ENCODE peak calls at places on chromosomes 3 and 15, in six cellular contexts. One of them, this sample, is unnamed.

GRCh38 chr3:114127517-114127916 is 51.3 kb downstream of the DRD3 start:
- DNase-seq in natural killer cell: no peak
- DNase-seq in esophagus squamous epithelium: no peak
- DNase-seq in heart right ventricle: no peak
- DNase-seq in AG10803: no peak
- DNase-seq in GM10248: no peak
- DNase-seq in this sample: no peak

GRCh38 chr3:11088066-11088465 is 66.2 kb upstream of the HRH1 start:
- DNase-seq in natural killer cell: no peak
- DNase-seq in esophagus squamous epithelium: no peak
- DNase-seq in heart right ventricle: no peak
- DNase-seq in AG10803: no peak
- DNase-seq in GM10248: no peak
- DNase-seq in this sample: no peak

GRCh38 chr15:76185716-76186115 is 125.6 kb downstream of the ETFA start:
- DNase-seq in natural killer cell: no peak
- DNase-seq in esophagus squamous epithelium: no peak
- DNase-seq in heart right ventricle: no peak
- DNase-seq in AG10803: peak; percentile 74
- DNase-seq in GM10248: peak; percentile 60
- DNase-seq in this sample: peak; percentile 89

GRCh38 chr3:184565421-184566211 is 4.0 kb downstream of the EPHB3 start:
- DNase-seq in natural killer cell: no peak
- DNase-seq in esophagus squamous epithelium: no peak
- DNase-seq in heart right ventricle: no peak
- DNase-seq in AG10803: peak; percentile 92
- DNase-seq in GM10248: no peak
- DNase-seq in this sample: peak; percentile 70

GRCh38 chr15:60683156-60683555 is 204.2 kb upstream of the ICE2 start:
- DNase-seq in natural killer cell: no peak
- DNase-seq in esophagus squamous epithelium: no peak
- DNase-seq in heart right ventricle: no peak
- DNase-seq in AG10803: peak; percentile 48
- DNase-seq in GM10248: no peak
- DNase-seq in this sample: no peak

GRCh38 chr15:92097473-92098178 is 244.1 kb downstream of the SLCO3A1 start:
- DNase-seq in natural killer cell: peak; percentile 28
- DNase-seq in esophagus squamous epithelium: no peak
- DNase-seq in heart right ventricle: peak; percentile 21
- DNase-seq in AG10803: peak; percentile 58
- DNase-seq in GM10248: peak; percentile 70
- DNase-seq in this sample: peak; percentile 61

GRCh38 chr15:34436956-34437442 is 609 bp downstream of the GOLGA8A start:
- DNase-seq in natural killer cell: peak; percentile 44
- DNase-seq in esophagus squamous epithelium: no peak
- DNase-seq in heart right ventricle: peak; percentile 19
- DNase-seq in AG10803: peak; percentile 42
- DNase-seq in GM10248: peak; percentile 67
- DNase-seq in this sample: peak; percentile 35

GRCh38 chr3:124266517-124266916 is 274.6 kb upstream of the ROPN1 start:
- DNase-seq in natural killer cell: no peak
- DNase-seq in esophagus squamous epithelium: no peak
- DNase-seq in heart right ventricle: no peak
- DNase-seq in AG10803: no peak
- DNase-seq in GM10248: no peak
- DNase-seq in this sample: peak; percentile 60

GRCh38 chr15:98537516-98538060 is 110.8 kb upstream of the IGF1R start:
- DNase-seq in natural killer cell: no peak
- DNase-seq in esophagus squamous epithelium: no peak
- DNase-seq in heart right ventricle: no peak
- DNase-seq in AG10803: no peak
- DNase-seq in GM10248: no peak
- DNase-seq in this sample: peak; percentile 23

GRCh38 chr3:183265713-183266417 is 12.8 kb downstream of the B3GNT5 start:
- DNase-seq in natural killer cell: no peak
- DNase-seq in esophagus squamous epithelium: no peak
- DNase-seq in heart right ventricle: no peak
- DNase-seq in AG10803: peak; percentile 44
- DNase-seq in GM10248: no peak
- DNase-seq in this sample: peak; percentile 96

GRCh38 chr3:38354588-38355344 is 8.2 kb downstream of the XYLB start:
- DNase-seq in natural killer cell: no peak
- DNase-seq in esophagus squamous epithelium: no peak
- DNase-seq in heart right ventricle: no peak
- DNase-seq in AG10803: peak; percentile 62
- DNase-seq in GM10248: no peak
- DNase-seq in this sample: peak; percentile 92

GRCh38 chr3:184377882-184378445 is at the start of gene THPO:
- DNase-seq in natural killer cell: no peak
- DNase-seq in esophagus squamous epithelium: no peak
- DNase-seq in heart right ventricle: no peak
- DNase-seq in AG10803: no peak
- DNase-seq in GM10248: no peak
- DNase-seq in this sample: no peak

GRCh38 chr3:52333869-52334557 is 17.9 kb downstream of the DNAH1 start:
- DNase-seq in natural killer cell: no peak
- DNase-seq in esophagus squamous epithelium: no peak
- DNase-seq in heart right ventricle: no peak
- DNase-seq in AG10803: no peak
- DNase-seq in GM10248: no peak
- DNase-seq in this sample: no peak

GRCh38 chr3:167740961-167741587 is 5.6 kb downstream of the SERPINI1 start:
- DNase-seq in natural killer cell: no peak
- DNase-seq in esophagus squamous epithelium: no peak
- DNase-seq in heart right ventricle: no peak
- DNase-seq in AG10803: peak; percentile 18
- DNase-seq in GM10248: peak; percentile 40
- DNase-seq in this sample: peak; percentile 45

GRCh38 chr15:63040509-63040908 is 2.0 kb upstream of the TPM1 start:
- DNase-seq in natural killer cell: no peak
- DNase-seq in esophagus squamous epithelium: no peak
- DNase-seq in heart right ventricle: no peak
- DNase-seq in AG10803: no peak
- DNase-seq in GM10248: no peak
- DNase-seq in this sample: no peak

GRCh38 chr3:104546301-104546700 is 820.4 kb upstream of the ALCAM start:
- DNase-seq in natural killer cell: no peak
- DNase-seq in esophagus squamous epithelium: no peak
- DNase-seq in heart right ventricle: no peak
- DNase-seq in AG10803: no peak
- DNase-seq in GM10248: no peak
- DNase-seq in this sample: peak; percentile 31

GRCh38 chr3:35639251-35640185 is at the start of gene ARPP21:
- DNase-seq in natural killer cell: no peak
- DNase-seq in esophagus squamous epithelium: no peak
- DNase-seq in heart right ventricle: no peak
- DNase-seq in AG10803: no peak
- DNase-seq in GM10248: peak; percentile 24
- DNase-seq in this sample: no peak

GRCh38 chr3:162224736-162225135 is 728.1 kb downstream of the OTOL1 start:
- DNase-seq in natural killer cell: no peak
- DNase-seq in esophagus squamous epithelium: no peak
- DNase-seq in heart right ventricle: no peak
- DNase-seq in AG10803: no peak
- DNase-seq in GM10248: no peak
- DNase-seq in this sample: peak; percentile 53

GRCh38 chr3:189921770-189922169 is 198.9 kb downstream of the P3H2 start:
- DNase-seq in natural killer cell: no peak
- DNase-seq in esophagus squamous epithelium: no peak
- DNase-seq in heart right ventricle: no peak
- DNase-seq in AG10803: no peak
- DNase-seq in GM10248: no peak
- DNase-seq in this sample: no peak

GRCh38 chr3:141345951-141346817 is 22.1 kb upstream of the ZBTB38 start:
- DNase-seq in natural killer cell: no peak
- DNase-seq in esophagus squamous epithelium: no peak
- DNase-seq in heart right ventricle: no peak
- DNase-seq in AG10803: no peak
- DNase-seq in GM10248: no peak
- DNase-seq in this sample: no peak

GRCh38 chr3:43995078-43995928 is 246.4 kb upstream of the TOPAZ1 start:
- DNase-seq in natural killer cell: no peak
- DNase-seq in esophagus squamous epithelium: no peak
- DNase-seq in heart right ventricle: no peak
- DNase-seq in AG10803: peak; percentile 43
- DNase-seq in GM10248: peak; percentile 48
- DNase-seq in this sample: peak; percentile 44

GRCh38 chr15:59311245-59311644 is 61.4 kb downstream of the MYO1E start:
- DNase-seq in natural killer cell: no peak
- DNase-seq in esophagus squamous epithelium: no peak
- DNase-seq in heart right ventricle: no peak
- DNase-seq in AG10803: no peak
- DNase-seq in GM10248: no peak
- DNase-seq in this sample: no peak

GRCh38 chr3:190545260-190545659 is 31.4 kb downstream of the IL1RAP start:
- DNase-seq in natural killer cell: no peak
- DNase-seq in esophagus squamous epithelium: no peak
- DNase-seq in heart right ventricle: no peak
- DNase-seq in AG10803: no peak
- DNase-seq in GM10248: no peak
- DNase-seq in this sample: no peak

GRCh38 chr3:111924283-111924682 is 54.5 kb upstream of the ABHD10 start:
- DNase-seq in natural killer cell: no peak
- DNase-seq in esophagus squamous epithelium: no peak
- DNase-seq in heart right ventricle: peak; percentile 76
- DNase-seq in AG10803: no peak
- DNase-seq in GM10248: no peak
- DNase-seq in this sample: peak; percentile 75

GRCh38 chr3:70606018-70606417 is 293.6 kb upstream of the MDFIC2 start:
- DNase-seq in natural killer cell: no peak
- DNase-seq in esophagus squamous epithelium: no peak
- DNase-seq in heart right ventricle: no peak
- DNase-seq in AG10803: no peak
- DNase-seq in GM10248: no peak
- DNase-seq in this sample: no peak

GRCh38 chr15:90529369-90530249 is at the start of gene CRTC3:
- DNase-seq in natural killer cell: peak; percentile 57
- DNase-seq in esophagus squamous epithelium: no peak
- DNase-seq in heart right ventricle: peak; percentile 34
- DNase-seq in AG10803: peak; percentile 56
- DNase-seq in GM10248: peak; percentile 89
- DNase-seq in this sample: peak; percentile 45
- TF ChIP-seq CTCF in natural killer cell: no peak
- TF ChIP-seq CTCF in esophagus squamous epithelium: no peak
- TF ChIP-seq CTCF in heart right ventricle: no peak
- TF ChIP-seq CTCF in AG10803: peak; percentile 7
- TF ChIP-seq CTCF in GM10248: no peak
- TF ChIP-seq CTCF in this sample: no peak

GRCh38 chr3:107272885-107273284 is 104.4 kb upstream of the CCDC54 start:
- DNase-seq in natural killer cell: no peak
- DNase-seq in esophagus squamous epithelium: no peak
- DNase-seq in heart right ventricle: no peak
- DNase-seq in AG10803: no peak
- DNase-seq in GM10248: no peak
- DNase-seq in this sample: no peak

GRCh38 chr3:107268461-107268860 is 108.8 kb upstream of the CCDC54 start:
- DNase-seq in natural killer cell: no peak
- DNase-seq in esophagus squamous epithelium: no peak
- DNase-seq in heart right ventricle: no peak
- DNase-seq in AG10803: peak; percentile 4
- DNase-seq in GM10248: no peak
- DNase-seq in this sample: no peak

GRCh38 chr3:107272471-107272870 is 104.8 kb upstream of the CCDC54 start:
- DNase-seq in natural killer cell: no peak
- DNase-seq in esophagus squamous epithelium: no peak
- DNase-seq in heart right ventricle: no peak
- DNase-seq in AG10803: peak; percentile 22
- DNase-seq in GM10248: no peak
- DNase-seq in this sample: peak; percentile 21

GRCh38 chr3:107269081-107269480 is 108.2 kb upstream of the CCDC54 start:
- DNase-seq in natural killer cell: no peak
- DNase-seq in esophagus squamous epithelium: no peak
- DNase-seq in heart right ventricle: no peak
- DNase-seq in AG10803: no peak
- DNase-seq in GM10248: no peak
- DNase-seq in this sample: no peak

GRCh38 chr3:107271787-107272387 is 105.4 kb upstream of the CCDC54 start:
- DNase-seq in natural killer cell: no peak
- DNase-seq in esophagus squamous epithelium: no peak
- DNase-seq in heart right ventricle: no peak
- DNase-seq in AG10803: peak; percentile 62
- DNase-seq in GM10248: peak; percentile 28
- DNase-seq in this sample: peak; percentile 56
- TF ChIP-seq CTCF in natural killer cell: peak; percentile 45
- TF ChIP-seq CTCF in esophagus squamous epithelium: peak; percentile 42
- TF ChIP-seq CTCF in heart right ventricle: peak; percentile 73
- TF ChIP-seq CTCF in AG10803: peak; percentile 80
- TF ChIP-seq CTCF in GM10248: peak; percentile 62
- TF ChIP-seq CTCF in this sample: peak; percentile 54

GRCh38 chr15:96046620-96047240 is 283.8 kb upstream of the NR2F2 start:
- DNase-seq in natural killer cell: no peak
- DNase-seq in esophagus squamous epithelium: no peak
- DNase-seq in heart right ventricle: no peak
- DNase-seq in AG10803: peak; percentile 60
- DNase-seq in GM10248: no peak
- DNase-seq in this sample: no peak
- TF ChIP-seq CTCF in natural killer cell: no peak
- TF ChIP-seq CTCF in esophagus squamous epithelium: no peak
- TF ChIP-seq CTCF in heart right ventricle: no peak
- TF ChIP-seq CTCF in AG10803: no peak
- TF ChIP-seq CTCF in GM10248: no peak
- TF ChIP-seq CTCF in this sample: no peak

GRCh38 chr15:83380682-83381081 is 66.5 kb upstream of the SH3GL3 start:
- DNase-seq in natural killer cell: no peak
- DNase-seq in esophagus squamous epithelium: no peak
- DNase-seq in heart right ventricle: peak; percentile 31
- DNase-seq in AG10803: peak; percentile 41
- DNase-seq in GM10248: peak; percentile 74
- DNase-seq in this sample: peak; percentile 79
- TF ChIP-seq CTCF in natural killer cell: no peak
- TF ChIP-seq CTCF in esophagus squamous epithelium: peak; percentile 36
- TF ChIP-seq CTCF in heart right ventricle: peak; percentile 56
- TF ChIP-seq CTCF in AG10803: peak; percentile 55
- TF ChIP-seq CTCF in GM10248: peak; percentile 77
- TF ChIP-seq CTCF in this sample: peak; percentile 26

GRCh38 chr3:195855471-195856409 is 44.0 kb upstream of the MUC4 start:
- DNase-seq in natural killer cell: no peak
- DNase-seq in esophagus squamous epithelium: no peak
- DNase-seq in heart right ventricle: no peak
- DNase-seq in AG10803: no peak
- DNase-seq in GM10248: no peak
- DNase-seq in this sample: peak; percentile 31
- TF ChIP-seq CTCF in natural killer cell: no peak
- TF ChIP-seq CTCF in esophagus squamous epithelium: no peak
- TF ChIP-seq CTCF in heart right ventricle: no peak
- TF ChIP-seq CTCF in AG10803: no peak
- TF ChIP-seq CTCF in GM10248: no peak
- TF ChIP-seq CTCF in this sample: no peak

GRCh38 chr3:40046149-40046548 is 236.7 kb downstream of the MYRIP start:
- DNase-seq in natural killer cell: no peak
- DNase-seq in esophagus squamous epithelium: no peak
- DNase-seq in heart right ventricle: no peak
- DNase-seq in AG10803: no peak
- DNase-seq in GM10248: no peak
- DNase-seq in this sample: no peak
- TF ChIP-seq CTCF in natural killer cell: no peak
- TF ChIP-seq CTCF in esophagus squamous epithelium: no peak
- TF ChIP-seq CTCF in heart right ventricle: no peak
- TF ChIP-seq CTCF in AG10803: no peak
- TF ChIP-seq CTCF in GM10248: no peak
- TF ChIP-seq CTCF in this sample: no peak

GRCh38 chr3:151085227-151085888 is at the start of gene MED12L:
- DNase-seq in natural killer cell: peak; percentile 49
- DNase-seq in esophagus squamous epithelium: no peak
- DNase-seq in heart right ventricle: peak; percentile 60
- DNase-seq in AG10803: peak; percentile 70
- DNase-seq in GM10248: peak; percentile 90
- DNase-seq in this sample: peak; percentile 60
- TF ChIP-seq CTCF in natural killer cell: no peak
- TF ChIP-seq CTCF in esophagus squamous epithelium: no peak
- TF ChIP-seq CTCF in heart right ventricle: peak; percentile 14
- TF ChIP-seq CTCF in AG10803: no peak
- TF ChIP-seq CTCF in GM10248: no peak
- TF ChIP-seq CTCF in this sample: no peak